ENCODE peak calls at places on chromosomes 16 and 17, in four cellular contexts. J, T, X and C are unnamed samples.

GRCh38 chr17:76720211-76720610 is 6.2 kb downstream of the JMJD6 start:
- DNase-seq in J (no peak), T (no peak), X (no peak), C (no peak)

GRCh38 chr17:79630821-79631639 is 20.2 kb upstream of the RBFOX3 start:
- DNase-seq in J (no peak), T (no peak), X (peak; percentile 4), C (peak; percentile 4)

GRCh38 chr17:3763777-3764170 is 37.2 kb downstream of the ITGAE start:
- DNase-seq in J (peak; percentile 4), T (no peak), X (no peak), C (no peak)

GRCh38 chr16:10929853-10930754 is 12.2 kb downstream of the DEXI start:
- DNase-seq in J (peak; percentile 36), T (no peak), X (no peak), C (no peak)

GRCh38 chr17:82880620-82881019 is 40.8 kb upstream of the ZNF750 start:
- DNase-seq in J (no peak), T (no peak), X (no peak), C (no peak)

GRCh38 chr17:72237223-72237622 is 116.4 kb downstream of the SOX9 start:
- DNase-seq in J (no peak), T (no peak), X (no peak), C (no peak)

GRCh38 chr17:9472541-9472940 is 103.1 kb downstream of the STX8 start:
- DNase-seq in J (peak; percentile 72), T (no peak), X (no peak), C (no peak)

GRCh38 chr17:66351053-66351452 is 48.6 kb downstream of the PRKCA start:
- DNase-seq in J (no peak), T (no peak), X (no peak), C (no peak)

GRCh38 chr16:65919116-65919515 is 447.4 kb upstream of the CDH5 start:
- DNase-seq in J (no peak), T (no peak), X (no peak), C (no peak)

GRCh38 chr17:66767164-66767933 is 67.6 kb upstream of the CACNG5 start:
- DNase-seq in J (no peak), T (no peak), X (no peak), C (no peak)

GRCh38 chr17:16937431-16937830 is 34.5 kb downstream of the TNFRSF13B start:
- DNase-seq in J (no peak), T (no peak), X (no peak), C (no peak)

GRCh38 chr17:33266611-33267010 is 26.5 kb downstream of the ASIC2 start:
- DNase-seq in J (peak; percentile 80), T (no peak), X (no peak), C (no peak)

GRCh38 chr17:11404431-11404830 is 163.4 kb downstream of the SHISA6 start:
- DNase-seq in J (peak; percentile 29), T (no peak), X (no peak), C (no peak)

GRCh38 chr16:13307255-13307654 is 405.9 kb downstream of the SHISA9 start:
- DNase-seq in J (peak; percentile 96), T (no peak), X (no peak), C (no peak)

GRCh38 chr17:72616457-72616856 is 476.0 kb downstream of the SLC39A11 start:
- DNase-seq in J (no peak), T (no peak), X (no peak), C (no peak)

GRCh38 chr17:78441271-78441986 is 63.0 kb downstream of the PGS1 start:
- DNase-seq in J (no peak), T (no peak), X (no peak), C (no peak)

GRCh38 chr16:73304008-73304814 is 256.3 kb upstream of the ZFHX3 start:
- DNase-seq in J (no peak), T (no peak), X (no peak), C (no peak)

GRCh38 chr17:1709971-1710806 is at the start of gene TLCD2:
- DNase-seq in J (peak; percentile 52), T (peak; percentile 62), X (peak; percentile 46), C (no peak)

GRCh38 chr16:78210305-78210704 is 110.9 kb downstream of the WWOX start:
- DNase-seq in J (peak; percentile 47), T (no peak), X (no peak), C (no peak)

GRCh38 chr17:73492802-73493139 is 151.5 kb downstream of the SDK2 start:
- DNase-seq in J (no peak), T (no peak), X (no peak), C (no peak)

GRCh38 chr17:79305831-79306687 is 231.4 kb downstream of the ENGASE start:
- DNase-seq in J (no peak), T (no peak), X (no peak), C (no peak)

GRCh38 chr16:68361485-68361884 is 50.7 kb downstream of the PRMT7 start:
- DNase-seq in J (no peak), T (no peak), X (no peak), C (no peak)

GRCh38 chr16:67068212-67068753 is 39.3 kb downstream of the CBFB start:
- DNase-seq in J (no peak), T (no peak), X (no peak), C (no peak)

GRCh38 chr16:49755716-49756115 is 100.2 kb downstream of the ZNF423 start:
- DNase-seq in J (no peak), T (no peak), X (no peak), C (no peak)

GRCh38 chr17:8072727-8073461 is 14.6 kb downstream of the ALOX12B start:
- DNase-seq in J (no peak), T (no peak), X (no peak), C (no peak)

GRCh38 chr17:60149691-60150582 is at the start of gene CA4:
- DNase-seq in J (no peak), T (peak; percentile 52), X (no peak), C (no peak)

GRCh38 chr16:56513972-56514371 is 5.9 kb downstream of the BBS2 start:
- DNase-seq in J (peak; percentile 49), T (peak; percentile 34), X (no peak), C (no peak)

GRCh38 chr17:17419621-17420020 is 57.2 kb upstream of the MED9 start:
- DNase-seq in J (no peak), T (no peak), X (no peak), C (no peak)

GRCh38 chr17:30549864-30550511 is 72.8 kb downstream of the GOSR1 start:
- DNase-seq in J (no peak), T (no peak), X (no peak), C (peak; percentile 11)

GRCh38 chr17:35807371-35808144 is 1.7 kb upstream of the TAF15 start:
- DNase-seq in J (peak; percentile 47), T (no peak), X (no peak), C (no peak)

GRCh38 chr16:15765880-15766279 is 90.9 kb downstream of the MYH11 start:
- DNase-seq in J (no peak), T (peak; percentile 81), X (no peak), C (peak; percentile 22)

GRCh38 chr16:2428051-2428786 is 1.0 kb upstream of the CCNF start:
- DNase-seq in J (no peak), T (peak; percentile 76), X (peak; percentile 26), C (no peak)

GRCh38 chr16:50879873-50880695 is 138.2 kb downstream of the CYLD start:
- DNase-seq in J (no peak), T (no peak), X (peak; percentile 23), C (no peak)

GRCh38 chr16:87713469-87714229 is 52.1 kb downstream of the KLHDC4 start:
- DNase-seq in J (no peak), T (no peak), X (no peak), C (no peak)

GRCh38 chr16:5541356-5541755 is 443.8 kb upstream of the EEF2KMT start:
- DNase-seq in J (no peak), T (no peak), X (no peak), C (no peak)

GRCh38 chr17:79654350-79654959 is 43.6 kb upstream of the RBFOX3 start:
- DNase-seq in J (no peak), T (no peak), X (peak; percentile 3), C (no peak)

GRCh38 chr16:14301150-14302030 is 230.3 kb downstream of the MRTFB start:
- DNase-seq in J (no peak), T (no peak), X (no peak), C (no peak)

GRCh38 chr17:80894439-80894721 is 97.3 kb upstream of the CHMP6 start:
- DNase-seq in J (no peak), T (no peak), X (no peak), C (no peak)
- TF ChIP-seq CTCF in J (no peak), T (no peak), X (no peak), C (no peak)

DNA sequence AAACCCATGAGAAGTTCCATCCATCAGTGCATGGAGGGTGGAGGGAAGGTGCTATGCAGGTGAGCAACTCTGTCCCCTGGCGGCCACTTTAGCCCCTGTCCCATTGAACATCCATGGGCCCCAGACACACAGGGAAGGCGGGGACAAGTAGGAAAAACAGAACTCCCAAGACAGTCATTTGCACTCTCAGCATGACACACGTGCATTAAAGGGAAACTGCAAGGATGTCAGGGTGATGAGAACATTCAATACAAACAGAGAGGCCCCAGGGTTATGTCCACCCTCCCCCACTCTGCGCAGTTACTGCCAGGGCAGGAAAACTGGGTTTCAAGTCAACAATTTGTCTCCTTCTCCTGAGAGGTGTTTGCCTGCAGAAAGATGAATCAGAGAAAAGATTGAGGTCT is 44.0 kb upstream of the AKTIP start:
- DNase-seq in J (no peak), T (no peak), X (no peak), C (no peak)
- TF ChIP-seq CTCF in J (peak; percentile 5), T (peak; percentile 31), X (peak; percentile 59), C (no peak)

GRCh38 chr17:48569676-48570324 is 8.3 kb downstream of the HOXB4 start:
- DNase-seq in J (no peak), T (no peak), X (no peak), C (no peak)
- TF ChIP-seq CTCF in J (no peak), T (no peak), X (no peak), C (no peak)

DNA sequence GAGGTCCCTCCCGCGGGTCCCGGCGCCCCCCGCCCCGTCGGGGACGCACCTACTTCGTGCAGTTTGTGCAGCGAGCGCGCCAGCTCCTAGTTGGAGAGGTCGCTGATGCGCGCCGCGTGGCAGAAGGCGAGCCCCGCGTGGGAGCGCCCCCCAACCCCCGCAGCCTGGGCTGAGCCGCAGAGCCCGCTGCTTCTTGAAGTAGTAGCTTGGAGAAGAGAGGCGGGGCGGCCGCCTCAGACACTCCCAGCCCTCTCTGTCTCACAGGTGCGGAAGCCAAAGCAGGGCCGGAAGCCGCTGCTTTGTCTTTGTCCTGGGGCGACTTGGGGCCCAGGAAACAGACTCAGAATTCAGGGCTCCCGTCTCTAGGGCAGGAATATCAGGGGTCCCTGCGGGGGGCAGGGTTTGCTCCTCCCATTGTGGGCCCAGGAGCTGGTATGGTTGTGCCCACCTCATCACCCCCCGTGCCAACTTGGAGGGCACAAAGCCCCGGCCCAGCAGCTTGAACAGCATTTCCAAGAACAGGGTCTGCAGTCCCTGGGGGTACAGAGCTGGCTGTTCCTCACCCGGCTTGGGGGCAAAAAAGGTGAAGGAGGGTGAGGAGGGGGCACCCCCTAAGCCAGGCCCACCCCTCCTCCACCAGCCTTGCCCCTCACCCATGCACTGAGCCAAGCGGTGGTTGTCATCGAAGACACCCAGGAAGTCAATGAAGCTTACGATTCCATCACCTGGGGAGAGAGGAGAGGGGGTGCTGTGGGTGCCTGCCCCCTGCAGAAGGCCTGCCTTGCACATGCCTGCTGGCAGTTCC is 13.6 kb downstream of the SPATA32 start:
- DNase-seq in J (no peak), T (peak; percentile 91), X (no peak), C (peak; percentile 63)
- TF ChIP-seq CTCF in J (no peak), T (no peak), X (no peak), C (no peak)

DNA sequence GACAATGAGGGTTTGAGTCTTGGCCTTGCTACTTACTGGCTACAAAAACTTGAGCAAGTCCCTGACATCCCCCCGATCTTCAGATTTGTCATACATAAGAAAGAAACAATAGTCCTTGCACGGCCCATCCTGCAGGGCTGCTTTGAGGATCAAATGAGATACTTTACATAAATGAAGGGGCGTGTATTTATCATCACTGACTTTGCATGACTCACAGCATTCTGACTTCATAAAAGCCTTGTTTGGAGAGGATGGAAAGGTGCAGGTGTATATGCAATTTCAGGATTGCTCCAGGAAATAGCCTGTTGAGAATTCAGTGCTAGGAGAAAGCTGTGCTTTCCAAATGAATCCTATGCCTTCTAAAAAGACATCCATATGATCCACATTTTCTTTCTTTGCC is 465.0 kb upstream of the MAF start:
- DNase-seq in J (no peak), T (no peak), X (no peak), C (no peak)
- TF ChIP-seq CTCF in J (no peak), T (no peak), X (no peak), C (no peak)